ENCODE peak calls at places on chromosome 11, in five cellular contexts. R is HEK293T; H is activated naive CD4-positive, alpha-beta T cell treated with anti-CD3 and anti-CD28 coated beads, Interleukin-2, amount 50 U/mL, for 16 hours; P is naive thymus-derived CD8-positive, alpha-beta T cell; K is activated CD8-positive, alpha-beta memory T cell treated with anti-CD3 and anti-CD28 coated beads for 48 hours. L is an unnamed sample.

GRCh38 chr11:48013269-48013901 is 33.0 kb downstream of the PTPRJ start:
- DNase-seq in R (no peak), H (peak; percentile 35), P (peak; percentile 29), K (no peak), L (peak; percentile 58)

GRCh38 chr11:124657922-124658321 is 15.6 kb downstream of the SIAE start:
- DNase-seq in R (no peak), H (no peak), P (no peak), K (no peak), L (no peak)

GRCh38 chr11:105915036-105915435 is 107.0 kb downstream of the MSANTD4 start:
- DNase-seq in R (no peak), H (no peak), P (no peak), K (no peak), L (no peak)

GRCh38 chr11:112355726-112356125 is 95.1 kb upstream of the PLET1 start:
- DNase-seq in R (peak; percentile 47), H (no peak), P (no peak), K (no peak), L (no peak)

GRCh38 chr11:127191689-127192088 is 191.1 kb upstream of the KIRREL3 start:
- DNase-seq in R (no peak), H (no peak), P (no peak), K (no peak), L (no peak)

GRCh38 chr11:122556605-122557004 is 98.9 kb upstream of the UBASH3B start:
- DNase-seq in R (no peak), H (peak; percentile 51), P (peak; percentile 24), K (no peak), L (no peak)

GRCh38 chr11:56841210-56841810 is 92.8 kb upstream of the OR9G4 start:
- DNase-seq in R (peak; percentile 41), H (no peak), P (peak; percentile 14), K (no peak), L (peak; percentile 13)

GRCh38 chr11:85062626-85063025 is 564.5 kb downstream of the DLG2 start:
- DNase-seq in R (no peak), H (no peak), P (no peak), K (no peak), L (no peak)

GRCh38 chr11:123504401-123504800 is 74.3 kb downstream of the GRAMD1B start:
- DNase-seq in R (no peak), H (no peak), P (no peak), K (no peak), L (no peak)

GRCh38 chr11:1039481-1040427 is 3.2 kb upstream of the MUC6 start:
- DNase-seq in R (no peak), H (no peak), P (no peak), K (no peak), L (no peak)

GRCh38 chr11:122180435-122180834 is 64.4 kb upstream of the BLID start:
- DNase-seq in R (no peak), H (no peak), P (no peak), K (no peak), L (no peak)

GRCh38 chr11:130188047-130188446 is 28.5 kb downstream of the ST14 start:
- DNase-seq in R (no peak), H (no peak), P (no peak), K (no peak), L (no peak)

GRCh38 chr11:102615077-102615893 is 9.8 kb downstream of the MMP20 start:
- DNase-seq in R (no peak), H (no peak), P (no peak), K (no peak), L (no peak)

GRCh38 chr11:87361891-87362290 is 324.2 kb downstream of the TMEM135 start:
- DNase-seq in R (no peak), H (no peak), P (no peak), K (no peak), L (no peak)

GRCh38 chr11:58493676-58494075 is 14.2 kb downstream of the OR5B21 start:
- DNase-seq in R (no peak), H (no peak), P (no peak), K (no peak), L (no peak)

GRCh38 chr11:120830092-120830491 is 193.8 kb upstream of the TBCEL start:
- DNase-seq in R (no peak), H (no peak), P (no peak), K (no peak), L (no peak)